ENCODE peak calls at places on chromosomes 6 and 20, in four cellular contexts. W is K562, F is IMR-90, S is GM12878. V is an unnamed sample.
A peak's percentile ranks its signal among the peaks of the same experiment; 100 is the strongest.

GRCh38 chr20:32524871-32525501 is 60.1 kb downstream of the NOL4L start:
- DNase-seq in W (no peak), F (no peak), S (no peak), V (no peak)

GRCh38 chr20:35972445-35972844 is 4.1 kb downstream of the CNBD2 start:
- DNase-seq in W (no peak), F (no peak), S (no peak), V (no peak)

GRCh38 chr6:32112436-32112980 is 3.4 kb upstream of the TNXB start:
- DNase-seq in W (no peak), F (no peak), S (no peak), V (no peak)

GRCh38 chr20:34315236-34315635 is 12.1 kb upstream of the AHCY start:
- DNase-seq in W (no peak), F (no peak), S (no peak), V (no peak)

GRCh38 chr6:157631388-157631787 is 191.7 kb upstream of the SNX9 start:
- DNase-seq in W (no peak), F (peak; percentile 26), S (no peak), V (no peak)

GRCh38 chr20:1877604-1878195 is 17.5 kb upstream of the SIRPA start:
- DNase-seq in W (no peak), F (no peak), S (no peak), V (no peak)

GRCh38 chr6:38191418-38191817 is 371.9 kb downstream of the ZFAND3 start:
- DNase-seq in W (no peak), F (no peak), S (no peak), V (no peak)

GRCh38 chr20:33861458-33861857 is 50.3 kb downstream of the CHMP4B start:
- DNase-seq in W (no peak), F (no peak), S (no peak), V (no peak)

GRCh38 chr6:144264270-144265060 is 20.7 kb upstream of the UTRN start:
- DNase-seq in W (no peak), F (peak; percentile 90), S (no peak), V (peak; percentile 64)

GRCh38 chr20:62361799-62362589 is 5.1 kb downstream of the LAMA5 start:
- DNase-seq in W (no peak), F (no peak), S (no peak), V (no peak)

GRCh38 chr6:42929088-42929927 is at the start of gene CNPY3:
- DNase-seq in W (peak; percentile 99), F (peak; percentile 98), S (peak; percentile 98), V (peak; percentile 88)

GRCh38 chr6:129661478-129662405 is 48.2 kb downstream of the ARHGAP18 start:
- DNase-seq in W (no peak), F (no peak), S (no peak), V (no peak)

GRCh38 chr6:62441182-62441581 is 155.2 kb upstream of the KHDRBS2 start:
- DNase-seq in W (no peak), F (no peak), S (no peak), V (no peak)

GRCh38 chr6:90701146-90701781 is 114.4 kb upstream of the MAP3K7 start:
- DNase-seq in W (peak; percentile 7), F (no peak), S (no peak), V (no peak)

GRCh38 chr6:166839569-166839968 is 116.8 kb downstream of the RNASET2 start:
- DNase-seq in W (no peak), F (no peak), S (no peak), V (no peak)

GRCh38 chr20:57473246-57474042 is 51.5 kb downstream of the CTCFL start:
- DNase-seq in W (no peak), F (no peak), S (peak; percentile 68), V (no peak)

GRCh38 chr6:127118505-127119360 is at the start of gene RSPO3:
- DNase-seq in W (no peak), F (peak; percentile 18), S (no peak), V (peak; percentile 81)

GRCh38 chr6:16625319-16626240 is 135.7 kb downstream of the ATXN1 start:
- DNase-seq in W (no peak), F (peak; percentile 28), S (no peak), V (no peak)

GRCh38 chr6:50608421-50608820 is 104.9 kb upstream of the TFAP2D start:
- DNase-seq in W (no peak), F (no peak), S (no peak), V (no peak)

GRCh38 chr6:14452567-14453527 is 335.3 kb downstream of the CD83 start:
- DNase-seq in W (peak; percentile 88), F (no peak), S (peak; percentile 4), V (no peak)

GRCh38 chr20:43917380-43917779 is 2.7 kb downstream of the TOX2 start:
- DNase-seq in W (no peak), F (no peak), S (no peak), V (no peak)

GRCh38 chr6:89260832-89261231 is 43.7 kb upstream of the GABRR1 start:
- DNase-seq in W (peak; percentile 82), F (no peak), S (no peak), V (no peak)

GRCh38 chr6:71043902-71044301 is 87.0 kb upstream of the B3GAT2 start:
- DNase-seq in W (no peak), F (peak; percentile 6), S (no peak), V (no peak)

GRCh38 chr6:17349437-17349836 is 44.0 kb upstream of the CAP2 start:
- DNase-seq in W (no peak), F (peak; percentile 12), S (no peak), V (peak; percentile 40)

GRCh38 chr6:35079311-35080000 is 61.7 kb downstream of the TCP11 start:
- DNase-seq in W (no peak), F (no peak), S (no peak), V (no peak)

GRCh38 chr6:150741633-150742200 is 123.8 kb upstream of the MTHFD1L start:
- DNase-seq in W (peak; percentile 31), F (no peak), S (no peak), V (no peak)

GRCh38 chr20:38725959-38726848 is 1.9 kb downstream of the SLC32A1 start:
- DNase-seq in W (peak; percentile 68), F (peak; percentile 11), S (no peak), V (peak; percentile 54)

DNA sequence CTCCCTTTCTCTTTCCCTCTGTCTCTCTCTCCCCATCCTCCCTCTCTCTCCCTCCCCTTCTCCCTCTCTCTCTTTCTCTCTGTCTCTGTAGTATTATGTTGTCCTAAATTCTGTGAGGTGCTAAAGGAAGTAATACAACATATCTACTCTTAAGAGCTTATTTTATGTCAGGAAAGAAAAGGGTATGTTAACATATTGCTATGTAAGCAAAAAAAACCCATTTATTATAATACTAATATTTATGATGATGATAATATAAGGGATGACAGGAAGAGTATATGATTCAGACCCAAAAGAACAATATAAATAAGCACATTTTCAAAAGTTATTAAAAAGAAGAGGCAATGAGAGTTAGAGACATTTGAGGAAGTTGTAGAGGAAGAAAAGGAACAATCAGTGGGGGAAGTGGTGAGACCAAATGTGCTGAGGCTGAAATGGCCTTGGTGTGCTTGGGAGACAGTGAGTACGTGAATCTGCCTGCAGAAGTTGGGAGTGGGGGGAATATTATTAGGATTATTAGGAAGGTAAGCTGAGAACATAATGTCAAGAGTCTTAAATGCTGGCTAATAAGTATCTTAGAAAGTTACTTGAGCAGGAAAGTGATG is 303.6 kb upstream of the FERMT1 start:
- DNase-seq in W (no peak), F (no peak), S (no peak), V (no peak)
- TF ChIP-seq ELK1 in W (no peak), F (no peak), S (no peak), V (no peak)

DNA sequence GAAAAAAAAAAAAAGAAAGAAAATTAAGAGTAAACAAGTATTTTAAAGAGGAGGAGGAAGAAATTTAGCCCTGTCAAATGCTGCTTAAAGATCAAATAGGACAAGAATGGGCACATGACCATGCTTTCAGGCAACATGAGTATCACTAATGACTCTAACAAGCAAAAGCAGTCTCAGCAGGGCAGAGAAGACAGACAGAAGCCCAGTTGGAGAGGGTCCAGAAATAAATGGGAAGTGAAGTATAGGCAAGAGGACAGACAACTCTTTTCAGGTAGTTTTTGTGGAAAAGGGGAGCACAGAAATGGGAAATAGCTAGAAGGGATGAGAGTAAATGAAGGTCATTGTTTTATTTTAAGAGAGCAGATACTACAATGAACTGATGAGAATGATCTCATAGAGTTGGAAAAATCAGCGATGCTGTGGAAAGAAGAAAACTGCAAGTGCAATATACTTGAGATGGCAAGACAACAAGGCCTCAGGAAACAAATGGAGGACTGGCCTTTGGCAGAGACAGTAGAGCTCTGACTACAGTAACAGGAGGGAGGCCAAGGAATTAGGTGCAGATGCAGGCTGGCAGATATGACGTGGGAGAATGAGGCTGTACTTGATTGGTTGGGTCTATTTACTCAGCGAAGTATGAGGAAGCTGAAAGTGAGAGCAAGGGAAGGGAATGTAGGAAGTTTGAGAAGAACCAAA is 40.3 kb downstream of the KIF6 start:
- DNase-seq in W (peak; percentile 14), F (peak; percentile 46), S (no peak), V (no peak)
- TF ChIP-seq ELK1 in W (no peak), F (no peak), S (no peak), V (no peak)

DNA sequence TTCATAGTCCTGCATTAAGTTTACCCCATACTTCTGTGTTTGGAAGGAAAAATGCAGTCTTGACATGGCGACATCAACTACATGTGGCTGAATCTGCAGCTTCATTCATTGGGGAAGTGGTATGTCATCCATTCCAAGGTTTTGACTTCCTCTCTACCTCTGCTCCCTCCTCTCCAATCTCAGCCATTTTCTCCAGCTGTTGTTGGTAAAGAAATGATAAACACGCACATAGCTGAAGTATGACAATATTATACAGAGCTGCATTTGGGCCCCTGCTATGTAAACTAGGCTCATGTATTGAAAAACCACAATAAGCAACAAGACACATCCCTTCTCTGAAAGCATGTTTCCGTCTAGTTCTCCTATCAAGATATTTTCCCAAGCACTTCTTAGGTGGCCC is 39.2 kb upstream of the NEDD9 start:
- DNase-seq in W (no peak), F (peak; percentile 96), S (no peak), V (no peak)
- TF ChIP-seq ELK1 in W (no peak), F (no peak), S (no peak), V (no peak)

DNA sequence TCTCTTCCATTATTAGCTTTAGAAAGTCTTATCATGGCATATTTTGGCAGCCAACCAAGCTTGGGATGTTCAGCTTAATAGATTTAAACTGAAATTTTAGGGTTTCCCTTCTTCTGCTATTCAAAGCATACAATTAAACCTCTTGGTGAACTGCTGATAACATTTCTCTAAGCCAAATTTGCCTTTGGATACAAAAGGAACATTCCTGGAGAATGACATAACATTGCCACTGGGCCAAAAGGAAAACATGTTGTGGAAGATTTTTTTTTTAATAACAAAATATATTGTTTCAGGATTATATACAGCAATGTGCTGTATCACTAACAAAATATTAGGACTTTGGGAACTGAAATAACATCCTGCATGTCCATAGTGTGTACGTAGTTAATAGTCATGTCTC is 215.1 kb upstream of the TBX18 start:
- DNase-seq in W (no peak), F (no peak), S (no peak), V (no peak)
- TF ChIP-seq ELK1 in W (no peak), F (no peak), S (no peak), V (no peak)

DNA sequence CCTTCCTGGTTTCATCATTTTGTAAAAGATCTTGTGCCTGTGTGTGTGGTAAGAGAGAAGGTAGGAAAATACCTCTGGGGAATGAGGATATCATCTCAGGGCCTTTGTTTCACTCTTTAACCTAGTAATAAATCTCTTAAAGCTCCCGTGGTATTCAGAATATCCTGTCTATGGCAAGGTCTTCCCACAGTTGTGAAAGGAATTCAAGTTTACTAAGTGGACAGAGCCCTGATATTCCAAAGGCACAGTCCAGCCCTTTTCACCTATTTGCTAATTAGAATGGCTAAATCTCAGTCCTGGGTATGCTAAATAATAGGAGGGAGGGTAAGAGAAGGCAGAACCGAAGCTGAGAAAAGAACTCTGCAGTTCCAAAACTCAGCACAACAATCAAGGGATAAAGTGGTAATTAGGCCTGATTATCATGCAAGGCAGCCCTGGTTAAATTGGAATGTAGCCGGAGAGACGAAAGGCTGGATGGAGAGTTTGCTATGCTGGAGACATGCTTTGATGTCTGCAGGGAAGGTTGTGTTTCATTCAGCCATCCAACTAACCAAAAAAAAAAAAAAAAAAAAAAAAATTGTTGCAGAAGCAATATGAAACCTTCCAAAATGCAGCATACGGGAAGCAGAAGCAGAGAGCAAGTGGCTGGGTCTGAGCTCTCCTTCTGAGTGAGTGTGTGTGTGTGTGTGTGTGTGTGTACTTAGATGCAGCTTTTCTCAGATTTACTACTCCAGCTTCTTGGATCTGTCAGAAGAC is 28.5 kb upstream of the PIM1 start:
- DNase-seq in W (no peak), F (peak; percentile 81), S (no peak), V (no peak)
- TF ChIP-seq ELK1 in W (no peak), F (no peak), S (no peak), V (no peak)